ENCODE peak calls at places on chromosomes 16 and 17, in six cellular contexts. X, W, K, E, P and O are unnamed samples.

GRCh38 chr17:47935961-47936360 is 5.4 kb upstream of the PNPO start:
- DNase-seq in W (peak), X (no peak), P (peak), E (no peak), K (no peak), O (no peak)

GRCh38 chr16:11806721-11807120 is 9.7 kb upstream of the ZC3H7A start:
- DNase-seq in X (no peak), W (peak), E (no peak), P (no peak), K (no peak), O (no peak)

GRCh38 chr16:13957197-13958078 is 37.5 kb downstream of the ERCC4 start:
- DNase-seq in K (peak), X (no peak), W (peak), P (peak), E (peak), O (peak)

GRCh38 chr16:47613251-47613650 is 152.1 kb downstream of the PHKB start:
- DNase-seq in K (no peak), W (no peak), E (no peak), P (no peak), X (no peak), O (no peak)

GRCh38 chr16:77273-77806 is 685 bp upstream of the MPG start:
- DNase-seq in E (peak), W (peak), K (no peak), P (no peak), X (peak), O (no peak)

GRCh38 chr17:42670199-42670924 is 6.4 kb downstream of the PLEKHH3 start:
- DNase-seq in K (no peak), W (no peak), E (no peak), X (no peak), P (no peak), O (no peak)

GRCh38 chr17:65629234-65629690 is 67.8 kb upstream of the AXIN2 start:
- DNase-seq in X (no peak), W (peak), P (no peak), E (no peak), K (no peak), O (no peak)

GRCh38 chr16:4746991-4747574 is 12.7 kb downstream of the DNAAF8 start:
- DNase-seq in P (no peak), E (peak), X (no peak), W (no peak), K (no peak), O (peak)

GRCh38 chr17:63774141-63774981 is at the start of gene DDX42:
- DNase-seq in E (peak), W (peak), X (peak), K (no peak), P (no peak), O (no peak)

GRCh38 chr16:47565454-47565853 is 104.3 kb downstream of the PHKB start:
- DNase-seq in P (peak), X (no peak), K (peak), W (peak), E (no peak), O (no peak)

GRCh38 chr17:3594976-3595375 is 14.2 kb downstream of the TRPV1 start:
- DNase-seq in K (no peak), X (no peak), W (no peak), P (no peak), E (no peak), O (no peak)

GRCh38 chr17:2398655-2399571 is 1.9 kb downstream of the MNT start:
- DNase-seq in E (peak), K (no peak), W (peak), X (peak), P (no peak), O (peak)

GRCh38 chr17:50264263-50265113 is 9.8 kb upstream of the TMEM92 start:
- DNase-seq in X (no peak), K (no peak), P (no peak), W (peak), E (peak), O (no peak)

GRCh38 chr16:72985148-72985882 is 62.6 kb downstream of the ZFHX3 start:
- DNase-seq in W (peak), P (no peak), K (peak), E (no peak), X (no peak), O (no peak)

GRCh38 chr17:58710948-58711552 is 18.6 kb downstream of the RAD51C start:
- DNase-seq in K (peak), E (no peak), P (no peak), X (peak), W (peak), O (no peak)

GRCh38 chr17:27993161-27993695 is 49.2 kb upstream of the NLK start:
- DNase-seq in P (no peak), K (no peak), W (no peak), X (no peak), E (no peak), O (peak)

GRCh38 chr16:89300976-89301360 is 83.5 kb downstream of the ZNF778 start:
- DNase-seq in X (no peak), E (no peak), W (no peak), P (no peak), K (no peak), O (no peak)

GRCh38 chr16:75078886-75079285 is 37.7 kb downstream of the LDHD start:
- DNase-seq in P (no peak), E (no peak), X (no peak), K (no peak), W (no peak), O (no peak)

GRCh38 chr16:75079346-75079926 is 37.1 kb downstream of the LDHD start:
- DNase-seq in E (no peak), X (no peak), W (no peak), P (no peak), K (no peak), O (no peak)

GRCh38 chr16:75081179-75081859 is 35.3 kb downstream of the LDHD start:
- DNase-seq in P (no peak), K (no peak), W (no peak), X (peak), E (no peak), O (no peak)

GRCh38 chr16:75083826-75084225 is 32.8 kb downstream of the LDHD start:
- DNase-seq in K (no peak), E (no peak), W (no peak), P (no peak), X (no peak), O (no peak)

GRCh38 chr16:75080205-75081029 is 36.2 kb downstream of the LDHD start:
- DNase-seq in P (no peak), W (peak), K (no peak), E (no peak), X (no peak), O (no peak)
- H3K27ac ChIP-seq in P (no peak), W (no peak), K (no peak), E (no peak), X (no peak), O (no peak)

GRCh38 chr17:76353599-76354316 is at the start of gene PRPSAP1:
- DNase-seq in P (peak), E (peak), X (peak), W (peak), K (peak), O (peak)

GRCh38 chr17:76354747-76355310 is 1.1 kb upstream of the PRPSAP1 start:
- DNase-seq in P (no peak), K (no peak), W (no peak), E (no peak), X (peak), O (no peak)

GRCh38 chr17:76353004-76353598 is 615 bp downstream of the PRPSAP1 start:
- DNase-seq in W (no peak), E (peak), P (no peak), X (peak), K (no peak), O (peak)

GRCh38 chr17:76356803-76357456 is 3.2 kb upstream of the PRPSAP1 start:
- DNase-seq in W (no peak), E (no peak), K (no peak), X (peak), P (no peak), O (no peak)

GRCh38 chr17:76354317-76354729 is 607 bp upstream of the PRPSAP1 start:
- DNase-seq in X (no peak), K (no peak), E (no peak), P (no peak), W (no peak), O (peak)
- H3K27ac ChIP-seq in X (peak), K (peak), E (no peak), P (peak), W (peak), O (no peak)

DNA sequence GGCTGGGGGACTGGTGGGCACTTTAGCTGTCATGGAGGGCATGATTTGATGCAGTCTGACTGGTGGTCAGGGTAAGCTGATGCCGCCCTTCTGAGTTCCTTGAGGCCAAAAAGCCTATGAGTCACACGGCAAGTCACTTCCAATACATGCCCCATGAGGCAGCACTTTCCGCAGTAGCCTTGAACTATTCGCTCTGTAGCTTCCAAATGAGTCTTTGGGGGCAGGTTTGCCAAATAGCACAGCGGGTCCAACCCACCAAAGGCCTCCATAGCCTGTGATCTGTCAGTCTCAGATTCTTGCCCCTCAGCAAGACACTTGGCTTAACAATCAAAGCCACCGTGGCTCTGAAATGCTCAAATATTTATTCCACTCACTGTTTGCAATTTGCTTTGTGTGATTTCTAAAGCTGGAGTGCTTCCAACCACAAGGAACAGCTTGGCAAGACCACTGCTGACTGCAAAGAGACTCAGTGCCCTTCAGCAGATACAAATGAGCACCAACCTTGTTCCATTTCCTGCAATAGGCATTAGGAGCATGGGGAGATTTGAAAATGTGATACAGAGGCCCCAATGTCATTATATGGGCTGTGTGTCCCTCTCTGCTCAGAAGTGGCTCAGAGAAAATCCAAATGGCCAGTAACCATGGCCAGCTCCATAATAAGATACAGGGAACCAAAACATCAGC is 45.4 kb downstream of the CLEC19A start:
- DNase-seq in K (no peak), X (no peak), P (no peak), E (no peak), W (peak), O (peak)
- H3K27ac ChIP-seq in K (no peak), X (no peak), P (no peak), E (no peak), W (no peak), O (no peak)

GRCh38 chr17:8122923-8123694 is 797 bp downstream of the HES7 start:
- DNase-seq in W (peak), P (no peak), K (peak), X (peak), E (no peak), O (no peak)
- H3K27ac ChIP-seq in W (no peak), P (no peak), K (peak), X (no peak), E (no peak), O (no peak)